ENCODE peak calls at places on chromosomes 16 and 17, in four cellular contexts. A, T, Z and C are unnamed samples.

GRCh38 chr16:11232852-11233726 is 22.9 kb downstream of the SOCS1 start:
- DNase-seq in A (no peak), T (peak), Z (no peak), C (peak)

GRCh38 chr17:77944390-77945222 is 13.9 kb upstream of the TNRC6C start:
- DNase-seq in A (no peak), T (no peak), Z (no peak), C (no peak)

GRCh38 chr17:40909755-40910154 is 24.7 kb upstream of the KRT20 start:
- DNase-seq in A (no peak), T (no peak), Z (peak), C (no peak)

GRCh38 chr16:2819179-2819938 is 2.3 kb downstream of the PRSS21 start:
- DNase-seq in A (no peak), T (peak), Z (no peak), C (no peak)

GRCh38 chr17:57627591-57627990 is 117.5 kb downstream of the CCDC182 start:
- DNase-seq in A (no peak), T (no peak), Z (no peak), C (no peak)

GRCh38 chr17:44759916-44760243 is 1.1 kb downstream of the ADAM11 start:
- DNase-seq in A (no peak), T (no peak), Z (no peak), C (no peak)

GRCh38 chr17:28290703-28291102 is 28.3 kb upstream of the TMEM97 start:
- DNase-seq in A (no peak), T (no peak), Z (peak), C (no peak)

GRCh38 chr16:78249056-78249455 is 149.6 kb downstream of the WWOX start:
- DNase-seq in A (no peak), T (peak), Z (peak), C (no peak)

GRCh38 chr16:22624759-22625533 is 114.3 kb downstream of the NPIPB5 start:
- DNase-seq in A (no peak), T (no peak), Z (no peak), C (no peak)

GRCh38 chr17:4945176-4945943 is 3.0 kb downstream of the PFN1 start:
- DNase-seq in A (peak), T (no peak), Z (peak), C (peak)

GRCh38 chr17:66582373-66583111 is 252.4 kb upstream of the CACNG5 start:
- DNase-seq in A (no peak), T (no peak), Z (peak), C (no peak)

GRCh38 chr17:73211745-73212144 is 18.9 kb downstream of the COG1 start:
- DNase-seq in A (no peak), T (no peak), Z (no peak), C (no peak)

GRCh38 chr17:4276514-4276913 is 12.7 kb upstream of the ANKFY1 start:
- DNase-seq in A (no peak), T (no peak), Z (no peak), C (no peak)

GRCh38 chr16:57689772-57690558 is 4.6 kb upstream of the DRC7 start:
- DNase-seq in A (no peak), T (no peak), Z (no peak), C (peak)

GRCh38 chr17:17456251-17456650 is 20.5 kb upstream of the MED9 start:
- DNase-seq in A (no peak), T (no peak), Z (no peak), C (no peak)

GRCh38 chr17:17454276-17454675 is 22.5 kb upstream of the MED9 start:
- DNase-seq in A (no peak), T (no peak), Z (no peak), C (no peak)

GRCh38 chr17:17455173-17455572 is 21.6 kb upstream of the MED9 start:
- DNase-seq in A (no peak), T (no peak), Z (no peak), C (no peak)

GRCh38 chr17:17448723-17449122 is 28.1 kb upstream of the MED9 start:
- DNase-seq in A (no peak), T (no peak), Z (no peak), C (no peak)

DNA sequence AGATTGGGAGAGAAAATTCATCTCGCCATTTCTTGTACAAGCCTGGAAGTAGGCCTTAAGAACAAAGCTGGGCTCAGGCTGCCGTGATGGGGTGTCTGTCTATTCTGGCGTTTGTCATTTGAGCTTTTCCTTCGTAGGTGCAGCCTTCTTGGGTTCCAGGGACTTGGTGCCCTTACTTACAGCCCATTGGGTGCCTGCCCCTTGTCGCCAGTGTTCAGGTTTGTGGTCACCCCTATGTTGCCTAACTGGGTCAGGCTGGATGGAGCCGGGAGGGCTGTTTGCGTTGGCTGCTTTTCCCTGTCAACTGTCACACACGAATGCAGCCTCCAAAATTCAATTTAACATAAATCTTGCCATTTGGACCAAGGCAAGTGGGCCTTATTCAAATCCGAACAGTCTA is 23.7 kb upstream of the MED9 start:
- DNase-seq in A (no peak), T (no peak), Z (no peak), C (no peak)
- TF ChIP-seq HMGXB4 in A (no peak), T (no peak), Z (no peak), C (no peak)

GRCh38 chr16:66874079-66874775 is 6.1 kb upstream of the PDP2 start:
- DNase-seq in A (no peak), T (no peak), Z (no peak), C (no peak)
- TF ChIP-seq HMGXB4 in A (no peak), T (no peak), Z (no peak), C (no peak)

GRCh38 chr16:1706386-1707192 is 594 bp downstream of the MAPK8IP3 start:
- DNase-seq in A (no peak), T (peak), Z (no peak), C (peak)
- TF ChIP-seq HMGXB4 in A (no peak), T (no peak), Z (no peak), C (no peak)

DNA sequence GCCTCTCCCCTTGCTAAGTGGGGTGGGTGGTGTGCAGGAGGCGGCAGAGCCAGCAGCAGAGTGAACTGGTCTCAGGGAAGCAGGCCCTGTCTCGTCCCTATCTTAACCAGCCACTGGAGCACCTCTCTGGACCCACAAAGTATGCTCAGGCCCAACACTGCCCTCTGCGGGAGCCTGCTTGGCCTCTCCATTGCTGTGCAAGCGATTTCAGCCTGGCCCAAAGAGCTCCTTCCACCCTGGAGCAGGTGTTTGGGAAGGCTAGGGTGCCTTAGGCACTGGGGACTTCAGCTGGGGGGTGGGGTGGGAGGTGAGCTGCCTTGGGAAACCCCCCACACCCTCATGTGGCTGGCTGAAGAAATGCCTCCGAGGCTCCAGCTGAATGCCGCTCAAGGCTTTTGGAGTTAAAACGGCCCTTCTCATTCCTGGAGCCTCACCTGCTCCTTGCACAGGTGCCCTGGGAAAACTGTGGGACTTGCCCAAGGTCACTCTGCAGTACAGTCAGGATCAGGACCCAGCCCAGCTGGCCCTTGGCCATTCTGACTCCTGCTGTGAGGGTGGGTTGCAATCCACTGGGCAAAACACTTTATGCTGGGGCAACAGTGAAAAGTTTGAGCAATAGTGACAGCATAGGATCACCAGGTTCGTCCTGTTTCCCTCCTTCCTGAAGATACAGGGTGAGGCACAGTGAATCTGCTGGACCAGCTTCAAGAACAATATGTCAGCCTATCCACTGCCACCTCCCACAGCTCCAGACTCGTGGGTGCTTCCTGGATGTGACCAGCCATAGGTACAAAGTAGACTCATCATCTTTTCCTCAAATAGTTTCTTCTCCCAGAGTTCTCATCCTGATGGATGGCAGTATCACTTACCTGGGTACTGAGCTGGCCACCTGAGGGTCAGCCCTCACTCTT is 5.9 kb upstream of the UBE2O start:
- DNase-seq in A (peak), T (peak), Z (peak), C (peak)
- TF ChIP-seq HMGXB4 in A (no peak), T (no peak), Z (peak), C (no peak)

GRCh38 chr16:19443659-19444058 is 26.0 kb downstream of the TMC5 start:
- DNase-seq in A (no peak), T (no peak), Z (no peak), C (no peak)
- TF ChIP-seq HMGXB4 in A (no peak), T (no peak), Z (no peak), C (no peak)

GRCh38 chr16:85175724-85176233 is 63.5 kb upstream of the CIBAR2 start:
- DNase-seq in A (no peak), T (no peak), Z (no peak), C (no peak)

GRCh38 chr16:85174871-85175723 is 62.8 kb upstream of the CIBAR2 start:
- DNase-seq in A (no peak), T (no peak), Z (no peak), C (no peak)

GRCh38 chr16:85172465-85173071 is 60.3 kb upstream of the CIBAR2 start:
- DNase-seq in A (peak), T (peak), Z (peak), C (peak)

GRCh38 chr16:85173077-85173980 is 61.1 kb upstream of the CIBAR2 start:
- DNase-seq in A (peak), T (no peak), Z (no peak), C (peak)

GRCh38 chr16:85173981-85174751 is 61.9 kb upstream of the CIBAR2 start:
- DNase-seq in A (peak), T (no peak), Z (peak), C (no peak)
- TF ChIP-seq HMGXB4 in A (no peak), T (no peak), Z (no peak), C (no peak)

GRCh38 chr16:73171380-73171779 is 123.5 kb upstream of the ZFHX3 start:
- DNase-seq in A (no peak), T (no peak), Z (no peak), C (no peak)
- TF ChIP-seq HMGXB4 in A (no peak), T (no peak), Z (no peak), C (no peak)